ENCODE peak calls at places on chromosome 18, in five cellular contexts. W is HepG2, K is H1, E is K562, A is GM12878. T is an unnamed sample.

GRCh38 chr18:59885579-59886163 is 14.1 kb upstream of the PMAIP1 start:
- DNase-seq in A (peak), W (no peak), E (no peak), K (no peak), T (no peak)

GRCh38 chr18:13414102-13414501 is 195.5 kb downstream of the LDLRAD4 start:
- DNase-seq in K (no peak), A (no peak), W (no peak), E (no peak), T (no peak)

GRCh38 chr18:9951022-9951859 is 37.4 kb downstream of the VAPA start:
- DNase-seq in W (peak), E (peak), A (no peak), K (no peak), T (peak)

GRCh38 chr18:26040051-26040656 is 50.3 kb downstream of the SS18 start:
- DNase-seq in E (no peak), W (no peak), A (no peak), K (no peak), T (no peak)

GRCh38 chr18:22166070-22166972 is 3.1 kb upstream of the GATA6 start:
- DNase-seq in W (no peak), K (no peak), A (no peak), E (no peak), T (peak)

GRCh38 chr18:9191658-9192256 is 55.2 kb downstream of the ANKRD12 start:
- DNase-seq in K (no peak), A (no peak), W (no peak), E (peak), T (no peak)

GRCh38 chr18:9542924-9543323 is 67.6 kb downstream of the RALBP1 start:
- DNase-seq in E (no peak), K (no peak), A (no peak), W (no peak), T (no peak)

GRCh38 chr18:33440011-33440383 is 524 bp downstream of the CCDC178 start:
- DNase-seq in K (peak), W (no peak), E (peak), A (no peak), T (peak)

GRCh38 chr18:34544930-34545329 is 165.2 kb upstream of the DTNA start:
- DNase-seq in K (no peak), E (no peak), A (no peak), W (no peak), T (no peak)

GRCh38 chr18:37378616-37379015 is 187.0 kb downstream of the CELF4 start:
- DNase-seq in E (no peak), K (no peak), A (no peak), W (no peak), T (no peak)

GRCh38 chr18:45688834-45689233 is 35.1 kb upstream of the SLC14A1 start:
- DNase-seq in W (no peak), A (no peak), K (no peak), E (no peak), T (no peak)

GRCh38 chr18:63736856-63737255 is 34.1 kb downstream of the SERPINB11 start:
- DNase-seq in E (no peak), A (no peak), K (no peak), W (no peak), T (peak)

GRCh38 chr18:55354795-55355194 is 233.2 kb downstream of the TCF4 start:
- DNase-seq in E (no peak), A (no peak), W (no peak), K (no peak), T (no peak)

GRCh38 chr18:48808476-48808875 is 142.3 kb downstream of the SMAD7 start:
- DNase-seq in A (no peak), K (no peak), W (no peak), E (no peak), T (no peak)

GRCh38 chr18:58603365-58604067 is 25.4 kb downstream of the ALPK2 start:
- DNase-seq in E (no peak), W (no peak), K (no peak), A (no peak), T (no peak)

GRCh38 chr18:50119363-50119762 is 75.6 kb downstream of the MYO5B start:
- DNase-seq in E (no peak), K (no peak), W (no peak), A (no peak), T (no peak)

GRCh38 chr18:75086494-75087034 is 122.4 kb downstream of the PTGR3 start:
- DNase-seq in E (no peak), A (no peak), K (no peak), W (no peak), T (no peak)

GRCh38 chr18:11025270-11025669 is 124.1 kb downstream of the PIEZO2 start:
- DNase-seq in E (no peak), W (no peak), K (no peak), A (no peak), T (no peak)

GRCh38 chr18:11029021-11029420 is 120.3 kb downstream of the PIEZO2 start:
- DNase-seq in W (no peak), A (no peak), K (no peak), E (no peak), T (no peak)

GRCh38 chr18:11025671-11026070 is 123.7 kb downstream of the PIEZO2 start:
- DNase-seq in A (no peak), K (no peak), E (no peak), W (no peak), T (peak)

GRCh38 chr18:11031966-11032365 is 117.4 kb downstream of the PIEZO2 start:
- DNase-seq in E (no peak), K (no peak), W (no peak), A (no peak), T (no peak)

DNA sequence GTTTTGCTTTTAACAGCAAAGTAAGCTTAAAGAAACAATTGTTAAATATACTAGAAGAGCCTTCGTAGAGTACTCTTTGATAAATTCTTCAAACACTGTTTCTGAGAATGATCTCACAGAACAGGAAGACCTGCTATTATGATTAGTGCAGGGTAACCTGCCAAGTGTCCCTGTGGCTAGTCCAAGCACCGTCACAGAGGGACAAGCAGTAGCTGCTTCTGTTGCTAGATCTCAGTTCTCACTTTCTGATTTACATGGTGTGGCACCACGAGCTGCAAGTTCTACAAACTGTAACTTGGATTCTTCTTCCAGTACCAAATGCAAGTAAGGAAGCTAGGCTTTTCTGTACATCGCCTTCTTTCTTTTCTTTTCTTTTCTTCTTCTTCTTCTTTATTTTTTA is 121.5 kb downstream of the PIEZO2 start:
- DNase-seq in A (peak), K (no peak), W (no peak), E (no peak), T (no peak)
- TF ChIP-seq HDAC2 in A (no peak), K (no peak), W (no peak), E (no peak), T (no peak)

DNA sequence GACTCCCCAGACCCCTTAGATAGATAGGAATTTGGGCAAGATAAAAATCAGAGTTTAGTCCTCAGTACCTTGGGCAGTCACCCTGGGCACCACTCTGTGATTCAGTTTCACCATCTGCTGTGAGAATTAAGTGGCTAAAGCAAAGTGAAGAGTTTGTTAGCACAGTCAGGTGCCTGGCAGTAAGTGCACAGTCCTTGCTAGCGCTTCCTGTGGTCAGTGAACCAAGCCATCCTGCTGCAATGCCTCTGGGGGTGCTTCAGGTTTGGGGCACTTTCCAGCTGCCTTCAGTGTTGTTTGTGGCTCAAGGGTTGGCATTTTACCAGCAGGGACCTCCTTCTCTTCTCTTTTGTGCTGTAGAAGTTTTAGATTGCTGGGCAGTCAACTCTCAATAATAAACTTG is 48.5 kb upstream of the RMP24 start:
- DNase-seq in W (no peak), A (no peak), K (no peak), E (no peak), T (no peak)
- TF ChIP-seq MAX in W (no peak), A (no peak), K (no peak), E (no peak), T (no peak)

GRCh38 chr18:61664413-61665084 is 228.3 kb downstream of the RNF152 start:
- DNase-seq in K (no peak), W (no peak), E (no peak), A (no peak), T (no peak)
- TF ChIP-seq HDAC2 in K (no peak), W (no peak), E (no peak), A (no peak), T (no peak)

DNA sequence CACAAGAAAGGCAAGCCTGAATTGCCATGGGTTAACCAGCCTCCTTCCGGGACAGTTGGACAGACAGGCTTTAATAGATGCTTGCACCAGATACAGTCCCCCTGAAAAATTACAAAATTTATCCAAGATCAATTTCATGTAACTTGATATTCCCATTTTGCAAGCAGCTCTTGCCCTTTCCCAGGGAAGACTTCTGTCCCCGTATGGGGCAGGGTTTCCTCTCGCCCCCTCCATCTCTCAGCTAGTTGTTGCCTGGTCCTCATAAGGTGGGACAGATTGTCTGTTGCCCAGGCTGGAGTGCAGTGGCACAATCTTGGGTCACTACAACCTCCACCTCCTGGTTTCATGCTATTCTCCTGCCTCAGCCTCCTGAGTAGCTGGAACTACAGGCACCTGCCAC is 61.2 kb downstream of the TTC39C start:
- DNase-seq in W (no peak), A (no peak), E (no peak), K (no peak), T (no peak)
- TF ChIP-seq MAX in W (no peak), A (no peak), E (no peak), K (no peak), T (no peak)

DNA sequence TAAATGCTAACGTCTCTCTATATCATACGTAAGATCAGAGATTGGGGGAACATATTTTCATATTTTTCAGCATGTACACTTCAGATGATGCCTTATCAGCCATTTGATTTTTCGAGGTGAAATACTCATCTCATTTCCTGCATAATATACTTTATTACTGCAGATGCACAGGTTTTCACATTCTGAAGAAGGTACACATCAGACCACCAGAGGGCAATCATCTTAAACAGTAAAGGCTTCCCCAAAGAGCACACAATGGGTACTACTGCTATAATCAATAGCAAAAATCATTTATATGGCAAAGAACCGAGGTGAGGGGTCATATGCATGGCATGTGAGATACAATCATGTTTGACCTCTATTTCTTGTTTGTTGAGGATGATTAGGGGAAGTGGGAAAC is 118.9 kb downstream of the EPB41L3 start:
- DNase-seq in W (peak), K (no peak), E (no peak), A (no peak), T (peak)
- TF ChIP-seq HDAC2 in W (no peak), K (no peak), E (no peak), A (no peak), T (no peak)

DNA sequence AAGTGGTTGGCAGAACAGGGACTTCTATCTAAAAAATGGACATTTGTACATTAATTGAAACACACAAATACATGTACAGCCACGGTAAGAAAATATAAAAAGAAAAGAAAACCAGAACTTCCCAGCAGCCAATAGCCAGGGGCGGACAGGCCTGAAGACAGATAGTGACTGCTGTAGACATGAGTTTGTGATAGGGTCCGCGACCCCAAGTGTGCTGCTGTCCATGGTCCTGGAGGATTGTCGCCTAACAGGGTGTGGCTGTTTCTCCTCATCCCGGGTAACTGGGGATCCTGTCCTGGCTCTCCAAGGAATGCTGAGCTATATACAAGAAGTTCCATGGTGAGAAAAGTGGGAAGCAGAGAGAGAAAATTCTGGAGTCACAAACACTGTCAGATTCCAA is 266.6 kb upstream of the SALL3 start:
- DNase-seq in K (no peak), E (peak), A (no peak), W (no peak), T (no peak)
- TF ChIP-seq MAX in K (no peak), E (no peak), A (no peak), W (no peak), T (no peak)

GRCh38 chr18:6942742-6943141 is 174.9 kb downstream of the LAMA1 start:
- DNase-seq in E (no peak), W (no peak), A (no peak), K (no peak), T (no peak)
- TF ChIP-seq HDAC2 in E (no peak), W (no peak), A (no peak), K (no peak), T (no peak)

DNA sequence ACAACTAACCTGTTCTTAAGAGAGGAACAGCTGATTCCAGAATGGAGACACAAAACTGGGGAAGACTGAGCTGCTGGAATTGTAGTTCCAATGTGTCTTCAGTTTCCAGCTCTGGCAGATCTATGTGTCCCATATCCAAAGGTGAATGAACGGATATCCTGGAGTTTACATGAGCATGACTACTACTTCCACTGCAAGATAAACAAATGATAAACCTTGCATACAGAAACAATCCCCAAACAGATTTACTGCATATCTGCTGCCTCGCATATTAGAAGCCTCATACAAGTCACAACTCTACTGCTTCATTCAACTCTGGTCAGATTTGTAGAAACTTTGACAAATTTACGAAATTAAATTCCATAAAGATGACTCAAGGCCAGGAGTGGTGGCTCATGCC is 15.0 kb downstream of the RTTN start:
- DNase-seq in W (no peak), A (no peak), E (no peak), K (no peak), T (no peak)
- TF ChIP-seq MAX in W (no peak), A (no peak), E (no peak), K (no peak), T (no peak)

T was measured in A549.